ENCODE peak calls at places on chromosome 3, in eight cellular contexts. One of them, this sample, is unnamed.

GRCh38 chr3:133983576-133984560 is 45.9 kb downstream of the SLCO2A1 start:
- DNase-seq in neuronal stem cell: no peak
- DNase-seq in IMR-90: no peak
- DNase-seq in endodermal cell: peak
- DNase-seq in pancreas: no peak
- DNase-seq in CD4-positive, CD25-positive, alpha-beta regulatory T cell: no peak
- DNase-seq in A549: no peak
- DNase-seq in H9: peak
- DNase-seq in this sample: no peak

GRCh38 chr3:127217594-127218456 is 24.9 kb downstream of the PRR23E start:
- DNase-seq in endodermal cell: no peak
- DNase-seq in neuronal stem cell: no peak
- DNase-seq in pancreas: no peak
- DNase-seq in CD4-positive, CD25-positive, alpha-beta regulatory T cell: no peak
- DNase-seq in A549: no peak
- DNase-seq in H9: no peak
- DNase-seq in IMR-90: peak
- DNase-seq in this sample: no peak

GRCh38 chr3:119294889-119295769 is 946 bp downstream of the ARHGAP31 start:
- DNase-seq in IMR-90: peak
- DNase-seq in neuronal stem cell: peak
- DNase-seq in endodermal cell: peak
- DNase-seq in H9: peak
- DNase-seq in CD4-positive, CD25-positive, alpha-beta regulatory T cell: peak
- DNase-seq in pancreas: no peak
- DNase-seq in A549: peak
- DNase-seq in this sample: peak

GRCh38 chr3:107308716-107309115 is 68.5 kb upstream of the CCDC54 start:
- DNase-seq in IMR-90: no peak
- DNase-seq in pancreas: no peak
- DNase-seq in A549: no peak
- DNase-seq in endodermal cell: peak
- DNase-seq in H9: no peak
- DNase-seq in neuronal stem cell: no peak
- DNase-seq in CD4-positive, CD25-positive, alpha-beta regulatory T cell: no peak
- DNase-seq in this sample: no peak

GRCh38 chr3:186998937-186999368 is 68.6 kb downstream of the ST6GAL1 start:
- DNase-seq in IMR-90: no peak
- DNase-seq in A549: no peak
- DNase-seq in neuronal stem cell: no peak
- DNase-seq in pancreas: no peak
- DNase-seq in H9: peak
- DNase-seq in CD4-positive, CD25-positive, alpha-beta regulatory T cell: no peak
- DNase-seq in endodermal cell: peak
- DNase-seq in this sample: no peak

GRCh38 chr3:108486272-108486787 is 24.1 kb downstream of the MYH15 start:
- DNase-seq in IMR-90: no peak
- DNase-seq in pancreas: no peak
- DNase-seq in neuronal stem cell: no peak
- DNase-seq in endodermal cell: no peak
- DNase-seq in H9: no peak
- DNase-seq in A549: no peak
- DNase-seq in CD4-positive, CD25-positive, alpha-beta regulatory T cell: no peak
- DNase-seq in this sample: no peak

GRCh38 chr3:184110316-184110725 is 13.5 kb downstream of the HTR3E start:
- DNase-seq in endodermal cell: peak
- DNase-seq in A549: peak
- DNase-seq in pancreas: no peak
- DNase-seq in CD4-positive, CD25-positive, alpha-beta regulatory T cell: no peak
- DNase-seq in H9: peak
- DNase-seq in neuronal stem cell: no peak
- DNase-seq in IMR-90: peak
- DNase-seq in this sample: no peak

GRCh38 chr3:60812544-60812943 is 438.7 kb downstream of the FHIT start:
- DNase-seq in pancreas: no peak
- DNase-seq in neuronal stem cell: no peak
- DNase-seq in IMR-90: no peak
- DNase-seq in H9: no peak
- DNase-seq in A549: no peak
- DNase-seq in CD4-positive, CD25-positive, alpha-beta regulatory T cell: no peak
- DNase-seq in endodermal cell: no peak
- DNase-seq in this sample: no peak

GRCh38 chr3:175208316-175208715 is 349.2 kb downstream of the NAALADL2 start:
- DNase-seq in CD4-positive, CD25-positive, alpha-beta regulatory T cell: no peak
- DNase-seq in IMR-90: peak
- DNase-seq in H9: no peak
- DNase-seq in A549: no peak
- DNase-seq in pancreas: no peak
- DNase-seq in endodermal cell: no peak
- DNase-seq in neuronal stem cell: no peak
- DNase-seq in this sample: no peak

GRCh38 chr3:175146258-175146657 is 287.1 kb downstream of the NAALADL2 start:
- DNase-seq in IMR-90: peak
- DNase-seq in endodermal cell: no peak
- DNase-seq in A549: no peak
- DNase-seq in H9: no peak
- DNase-seq in pancreas: no peak
- DNase-seq in CD4-positive, CD25-positive, alpha-beta regulatory T cell: no peak
- DNase-seq in neuronal stem cell: no peak
- DNase-seq in this sample: no peak

GRCh38 chr3:173371848-173372487 is 25.6 kb upstream of the NLGN1 start:
- DNase-seq in CD4-positive, CD25-positive, alpha-beta regulatory T cell: no peak
- DNase-seq in H9: peak
- DNase-seq in endodermal cell: peak
- DNase-seq in IMR-90: peak
- DNase-seq in pancreas: no peak
- DNase-seq in neuronal stem cell: peak
- DNase-seq in A549: peak
- DNase-seq in this sample: no peak

GRCh38 chr3:175193815-175194518 is 334.8 kb downstream of the NAALADL2 start:
- DNase-seq in neuronal stem cell: no peak
- DNase-seq in A549: no peak
- DNase-seq in H9: no peak
- DNase-seq in pancreas: no peak
- DNase-seq in CD4-positive, CD25-positive, alpha-beta regulatory T cell: no peak
- DNase-seq in endodermal cell: no peak
- DNase-seq in IMR-90: peak
- DNase-seq in this sample: no peak

GRCh38 chr3:44870375-44871061 is 3.9 kb upstream of the TGM4 start:
- DNase-seq in CD4-positive, CD25-positive, alpha-beta regulatory T cell: no peak
- DNase-seq in neuronal stem cell: no peak
- DNase-seq in IMR-90: no peak
- DNase-seq in endodermal cell: no peak
- DNase-seq in A549: peak
- DNase-seq in H9: no peak
- DNase-seq in pancreas: peak
- DNase-seq in this sample: no peak

GRCh38 chr3:193301441-193301840 is 60.4 kb downstream of the PLAAT1 start:
- DNase-seq in H9: no peak
- DNase-seq in IMR-90: no peak
- DNase-seq in pancreas: no peak
- DNase-seq in neuronal stem cell: no peak
- DNase-seq in A549: no peak
- DNase-seq in CD4-positive, CD25-positive, alpha-beta regulatory T cell: no peak
- DNase-seq in endodermal cell: no peak
- DNase-seq in this sample: no peak

GRCh38 chr3:108409791-108410190 is 100.6 kb downstream of the MYH15 start:
- DNase-seq in neuronal stem cell: no peak
- DNase-seq in endodermal cell: no peak
- DNase-seq in H9: no peak
- DNase-seq in A549: no peak
- DNase-seq in IMR-90: no peak
- DNase-seq in pancreas: no peak
- DNase-seq in CD4-positive, CD25-positive, alpha-beta regulatory T cell: no peak
- DNase-seq in this sample: no peak

GRCh38 chr3:58041826-58042324 is 33.7 kb downstream of the FLNB start:
- DNase-seq in IMR-90: peak
- DNase-seq in pancreas: no peak
- DNase-seq in A549: no peak
- DNase-seq in H9: no peak
- DNase-seq in endodermal cell: no peak
- DNase-seq in neuronal stem cell: no peak
- DNase-seq in CD4-positive, CD25-positive, alpha-beta regulatory T cell: no peak
- DNase-seq in this sample: no peak

GRCh38 chr3:185205865-185206264 is 48.0 kb downstream of the EHHADH start:
- DNase-seq in pancreas: no peak
- DNase-seq in endodermal cell: no peak
- DNase-seq in IMR-90: no peak
- DNase-seq in H9: no peak
- DNase-seq in CD4-positive, CD25-positive, alpha-beta regulatory T cell: no peak
- DNase-seq in A549: no peak
- DNase-seq in neuronal stem cell: no peak
- DNase-seq in this sample: no peak

DNA sequence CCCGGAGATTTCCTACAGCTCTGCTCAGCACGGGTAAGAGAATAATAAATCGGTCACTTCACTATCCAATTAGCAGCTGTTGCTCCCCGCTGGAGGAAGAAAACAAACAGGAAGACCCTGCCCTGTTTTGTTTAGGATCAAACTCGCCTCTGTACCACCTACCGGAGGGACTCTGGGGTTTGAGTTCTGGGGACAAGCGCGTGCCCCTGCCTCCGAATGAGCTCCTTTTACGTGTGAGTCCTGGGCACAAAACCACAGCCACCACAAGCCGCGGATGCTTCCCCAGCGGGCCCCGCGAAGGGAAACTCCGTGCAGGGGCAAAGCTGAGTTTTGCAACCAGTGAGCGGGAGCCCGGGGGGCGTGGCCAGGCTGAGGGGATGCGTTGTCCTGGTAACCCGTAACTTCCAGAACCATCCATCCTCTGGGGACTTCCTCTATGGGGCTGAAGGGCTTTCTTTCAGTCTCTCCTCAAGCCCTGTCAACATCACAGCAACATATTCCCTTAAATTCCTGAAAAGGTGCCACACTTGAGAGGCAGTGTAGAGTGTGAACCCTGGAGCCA is 315.8 kb upstream of the PROK2 start:
- DNase-seq in H9: peak
- DNase-seq in endodermal cell: peak
- DNase-seq in neuronal stem cell: peak
- DNase-seq in pancreas: peak
- DNase-seq in CD4-positive, CD25-positive, alpha-beta regulatory T cell: peak
- DNase-seq in IMR-90: peak
- DNase-seq in A549: peak
- DNase-seq in this sample: peak
- H3K27ac ChIP-seq in H9: no peak
- H3K27ac ChIP-seq in endodermal cell: no peak
- H3K27ac ChIP-seq in neuronal stem cell: no peak
- H3K27ac ChIP-seq in pancreas: no peak
- H3K27ac ChIP-seq in CD4-positive, CD25-positive, alpha-beta regulatory T cell: no peak
- H3K27ac ChIP-seq in IMR-90: no peak
- H3K27ac ChIP-seq in A549: no peak
- H3K27ac ChIP-seq in this sample: no peak

GRCh38 chr3:66561374-66561773 is 60.6 kb upstream of the LRIG1 start:
- DNase-seq in H9: no peak
- DNase-seq in pancreas: no peak
- DNase-seq in A549: no peak
- DNase-seq in endodermal cell: no peak
- DNase-seq in CD4-positive, CD25-positive, alpha-beta regulatory T cell: no peak
- DNase-seq in neuronal stem cell: no peak
- DNase-seq in IMR-90: peak
- DNase-seq in this sample: no peak
- H3K27ac ChIP-seq in H9: no peak
- H3K27ac ChIP-seq in pancreas: no peak
- H3K27ac ChIP-seq in A549: no peak
- H3K27ac ChIP-seq in endodermal cell: no peak
- H3K27ac ChIP-seq in CD4-positive, CD25-positive, alpha-beta regulatory T cell: no peak
- H3K27ac ChIP-seq in neuronal stem cell: no peak
- H3K27ac ChIP-seq in IMR-90: no peak
- H3K27ac ChIP-seq in this sample: no peak

GRCh38 chr3:52525666-52526065 is 8.0 kb downstream of the NT5DC2 start:
- DNase-seq in endodermal cell: no peak
- DNase-seq in A549: no peak
- DNase-seq in H9: no peak
- DNase-seq in IMR-90: no peak
- DNase-seq in CD4-positive, CD25-positive, alpha-beta regulatory T cell: no peak
- DNase-seq in pancreas: no peak
- DNase-seq in neuronal stem cell: no peak
- DNase-seq in this sample: no peak

GRCh38 chr3:52523386-52524257 is 10.0 kb downstream of the NT5DC2 start:
- DNase-seq in H9: no peak
- DNase-seq in CD4-positive, CD25-positive, alpha-beta regulatory T cell: no peak
- DNase-seq in pancreas: no peak
- DNase-seq in neuronal stem cell: no peak
- DNase-seq in endodermal cell: no peak
- DNase-seq in A549: no peak
- DNase-seq in IMR-90: no peak
- DNase-seq in this sample: no peak

GRCh38 chr3:52524258-52524751 is 9.4 kb downstream of the NT5DC2 start:
- DNase-seq in pancreas: no peak
- DNase-seq in neuronal stem cell: no peak
- DNase-seq in H9: no peak
- DNase-seq in CD4-positive, CD25-positive, alpha-beta regulatory T cell: no peak
- DNase-seq in endodermal cell: no peak
- DNase-seq in A549: no peak
- DNase-seq in IMR-90: no peak
- DNase-seq in this sample: no peak

GRCh38 chr3:52526151-52526561 is 7.5 kb downstream of the NT5DC2 start:
- DNase-seq in A549: no peak
- DNase-seq in pancreas: no peak
- DNase-seq in neuronal stem cell: no peak
- DNase-seq in H9: no peak
- DNase-seq in IMR-90: no peak
- DNase-seq in endodermal cell: no peak
- DNase-seq in CD4-positive, CD25-positive, alpha-beta regulatory T cell: no peak
- DNase-seq in this sample: no peak

GRCh38 chr3:52524752-52525661 is 8.7 kb downstream of the NT5DC2 start:
- DNase-seq in A549: no peak
- DNase-seq in H9: no peak
- DNase-seq in IMR-90: no peak
- DNase-seq in CD4-positive, CD25-positive, alpha-beta regulatory T cell: no peak
- DNase-seq in pancreas: no peak
- DNase-seq in endodermal cell: no peak
- DNase-seq in neuronal stem cell: no peak
- DNase-seq in this sample: no peak
- H3K27ac ChIP-seq in A549: no peak
- H3K27ac ChIP-seq in H9: no peak
- H3K27ac ChIP-seq in IMR-90: no peak
- H3K27ac ChIP-seq in CD4-positive, CD25-positive, alpha-beta regulatory T cell: no peak
- H3K27ac ChIP-seq in pancreas: no peak
- H3K27ac ChIP-seq in endodermal cell: peak
- H3K27ac ChIP-seq in neuronal stem cell: no peak
- H3K27ac ChIP-seq in this sample: no peak

DNA sequence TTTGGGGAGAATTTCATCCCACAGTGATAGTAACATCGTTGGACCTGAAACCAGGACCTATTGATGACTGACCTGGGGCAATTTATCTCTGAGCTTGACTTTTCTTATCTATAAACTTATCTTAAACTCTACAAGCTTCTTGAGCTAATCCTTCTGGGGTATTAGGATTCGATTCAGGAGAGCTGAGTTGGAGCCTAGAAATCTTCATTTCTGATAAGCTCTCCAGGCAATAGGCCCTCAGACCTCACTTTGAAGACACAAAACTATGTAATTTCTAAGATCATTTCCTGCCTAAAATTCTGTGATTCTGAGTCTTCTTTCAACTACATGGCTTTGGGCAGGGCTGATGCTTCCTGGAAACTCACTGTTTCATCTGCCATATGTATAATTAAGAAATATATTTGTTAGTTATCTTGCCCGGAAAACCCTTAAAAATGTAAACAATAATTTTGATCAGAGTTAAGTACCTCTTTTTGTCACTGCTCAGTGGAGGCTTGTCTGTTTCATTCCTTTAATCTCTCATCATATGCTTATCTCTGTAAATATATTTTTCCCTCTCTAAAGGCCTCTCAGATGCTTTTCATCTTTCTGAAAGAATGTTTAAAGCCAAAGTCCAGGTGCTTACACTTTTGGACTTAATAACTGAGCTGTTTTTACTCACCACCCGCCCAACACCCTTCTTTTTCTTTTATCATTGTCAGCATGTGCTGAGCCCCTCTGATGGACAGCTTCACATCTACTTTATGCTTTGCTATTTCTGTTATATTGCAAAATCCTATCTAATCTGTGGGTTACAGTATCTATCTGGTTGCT is 38.4 kb downstream of the FILIP1L start:
- DNase-seq in pancreas: no peak
- DNase-seq in H9: no peak
- DNase-seq in A549: no peak
- DNase-seq in endodermal cell: no peak
- DNase-seq in neuronal stem cell: no peak
- DNase-seq in CD4-positive, CD25-positive, alpha-beta regulatory T cell: no peak
- DNase-seq in IMR-90: no peak
- DNase-seq in this sample: no peak
- H3K27ac ChIP-seq in pancreas: no peak
- H3K27ac ChIP-seq in H9: no peak
- H3K27ac ChIP-seq in A549: no peak
- H3K27ac ChIP-seq in endodermal cell: no peak
- H3K27ac ChIP-seq in neuronal stem cell: no peak
- H3K27ac ChIP-seq in CD4-positive, CD25-positive, alpha-beta regulatory T cell: peak
- H3K27ac ChIP-seq in IMR-90: peak
- H3K27ac ChIP-seq in this sample: no peak

This sample was measured in effector memory CD4-positive, alpha-beta T cell.